ENCODE peak calls at places on chromosome 14, in eight cellular contexts. A is Karpas-422, D is sigmoid colon, J is A549, P is neural progenitor cell, H is IMR-90, X is heart right ventricle, U is cardiac muscle cell. V is an unnamed sample. For H3K9me3, the result is how much of the 10 kb centered on the place peaks cover.

GRCh38 chr14:101194356-101195308 is 291.1 kb upstream of the RTL1 start:
- DNase-seq in D (peak), U (no peak), H (no peak), A (no peak), P (no peak), X (no peak), J (no peak), V (peak)

GRCh38 chr14:53156238-53156637 is 3.1 kb upstream of the DDHD1 start:
- DNase-seq in H (no peak), P (no peak), A (no peak), D (no peak), U (no peak), X (no peak), J (no peak), V (no peak)

GRCh38 chr14:30114051-30114450 is 186.4 kb upstream of the PRKD1 start:
- DNase-seq in D (no peak), X (no peak), H (peak), J (no peak), U (peak), P (no peak), A (no peak), V (no peak)

GRCh38 chr14:90645842-90646443 is 170.3 kb downstream of the TTC7B start:
- DNase-seq in X (no peak), D (no peak), A (no peak), H (peak), J (peak), U (peak), P (peak), V (peak)

GRCh38 chr14:58752782-58753181 is 115.0 kb downstream of the DACT1 start:
- DNase-seq in H (no peak), D (peak), J (peak), U (peak), X (peak), P (no peak), A (no peak), V (peak)

GRCh38 chr14:60490270-60490669 is 4.4 kb upstream of the C14orf39 start:
- DNase-seq in X (no peak), A (no peak), H (no peak), J (no peak), U (no peak), P (no peak), D (no peak), V (no peak)

GRCh38 chr14:77980475-77981321 is 180.8 kb downstream of the ADCK1 start:
- DNase-seq in H (no peak), P (peak), U (no peak), X (peak), A (no peak), J (no peak), D (no peak), V (peak)

GRCh38 chr14:91356218-91356763 is 61.3 kb downstream of the CCDC88C start:
- DNase-seq in D (no peak), P (no peak), J (no peak), H (no peak), X (no peak), U (no peak), A (peak), V (peak)

GRCh38 chr14:49114161-49114893 is 471.9 kb downstream of the RPS29 start:
- DNase-seq in X (no peak), P (no peak), U (no peak), J (no peak), D (no peak), H (no peak), A (peak), V (no peak)

GRCh38 chr14:69720912-69721311 is 46.0 kb upstream of the SRSF5 start:
- DNase-seq in A (no peak), U (no peak), P (no peak), X (no peak), H (no peak), D (no peak), J (no peak), V (no peak)

DNA sequence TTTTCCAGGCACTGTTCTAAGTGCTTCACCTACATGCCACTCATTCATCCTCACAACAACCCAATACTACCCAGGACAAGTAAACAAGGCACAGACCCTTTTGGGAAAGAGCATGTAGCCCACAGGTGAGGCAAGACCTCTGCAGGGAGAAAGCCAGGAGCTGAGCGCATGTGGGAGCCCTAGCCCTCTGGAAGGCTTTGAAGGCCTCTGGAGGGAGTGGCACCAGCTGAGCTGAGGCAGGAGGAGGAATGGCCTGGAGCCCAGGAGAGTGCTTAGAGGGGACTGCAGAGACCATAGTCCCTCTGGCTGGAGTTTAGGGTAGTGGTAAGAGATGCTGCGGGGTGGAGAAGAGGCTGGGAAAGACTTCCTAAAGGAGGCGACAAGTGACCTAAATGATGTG is 516.5 kb downstream of the FUT8 start:
- DNase-seq in J (no peak), X (no peak), A (no peak), P (no peak), D (no peak), U (no peak), H (no peak), V (no peak)
- H3K4me3 ChIP-seq in J (no peak), X (no peak), A (no peak), P (no peak), D (no peak), U (no peak), H (no peak), V (no peak)

GRCh38 chr14:94989417-94989816 is 167.9 kb downstream of the DICER1 start:
- DNase-seq in J (no peak), H (no peak), U (no peak), X (no peak), A (no peak), P (no peak), D (no peak), V (no peak)
- H3K27ac ChIP-seq in J (no peak), H (no peak), U (no peak), X (no peak), A (no peak), P (no peak), D (no peak), V (no peak)

DNA sequence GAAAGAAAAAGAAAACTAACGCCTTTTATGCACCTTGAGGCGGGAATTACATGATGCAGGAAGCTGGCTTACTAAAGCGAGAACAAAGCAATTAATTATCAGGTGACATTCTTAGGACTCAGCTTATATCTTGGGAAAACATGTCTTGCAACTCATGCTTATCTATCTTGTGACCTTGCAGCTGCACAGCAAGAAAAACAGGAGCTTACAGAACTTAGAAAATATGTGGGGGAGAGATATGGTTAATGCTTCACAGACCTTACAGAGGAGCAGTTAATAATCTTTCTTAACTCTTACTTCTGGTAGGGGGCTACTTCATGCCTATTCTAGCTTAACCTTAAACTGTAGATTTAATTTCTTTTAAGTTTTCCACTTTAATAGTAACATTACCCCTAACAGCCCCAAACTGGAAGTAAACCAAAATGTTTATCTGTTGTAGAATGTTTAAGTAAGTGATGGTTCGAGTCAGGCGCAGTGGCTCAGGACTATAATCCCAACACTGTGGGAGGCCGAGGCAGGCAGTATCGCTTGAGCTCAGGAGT is 13.2 kb upstream of the OR11G2 start:
- DNase-seq in D (no peak), H (no peak), P (no peak), J (no peak), X (no peak), A (no peak), U (no peak), V (no peak)
- H3K9me3 ChIP-seq in D (under half), H (under half), P (under half), J (under half), X (under half), A (under half), U (under half), V (under half)

GRCh38 chr14:76193696-76194095 is 42.0 kb downstream of the GPATCH2L start:
- DNase-seq in J (no peak), P (no peak), U (no peak), D (no peak), X (no peak), H (peak), A (no peak), V (no peak)
- H3K4me3 ChIP-seq in J (no peak), P (no peak), U (no peak), D (no peak), X (no peak), H (no peak), A (no peak), V (no peak)

DNA sequence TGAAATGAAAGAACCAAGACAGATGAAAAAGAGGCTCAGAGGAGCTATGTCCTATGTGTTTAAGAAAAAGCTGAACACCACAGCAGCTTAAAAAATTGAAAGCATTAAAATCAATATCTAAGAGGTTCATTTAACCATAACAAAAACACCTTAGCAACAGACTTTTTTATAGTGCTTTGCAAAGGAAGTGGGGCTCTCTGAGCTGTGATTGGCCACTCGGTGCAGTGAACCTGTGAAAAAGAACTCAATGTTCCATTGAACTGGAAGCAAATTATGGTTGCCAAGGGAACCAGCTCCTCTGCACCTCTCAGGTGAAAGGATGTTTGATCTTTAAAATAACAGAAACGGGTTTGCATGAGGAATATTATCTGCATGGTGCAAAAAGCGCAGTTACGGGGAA is 149.3 kb downstream of the SNAPC1 start:
- DNase-seq in D (no peak), J (no peak), U (no peak), P (no peak), X (no peak), H (no peak), A (peak), V (no peak)
- H3K27ac ChIP-seq in D (no peak), J (no peak), U (no peak), P (no peak), X (no peak), H (no peak), A (peak), V (no peak)

GRCh38 chr14:105900398-105901160 is 374.2 kb downstream of the TMEM121 start:
- DNase-seq in U (no peak), A (no peak), H (no peak), J (no peak), P (no peak), X (no peak), D (no peak), V (peak)

GRCh38 chr14:105898482-105899010 is 372.2 kb downstream of the TMEM121 start:
- DNase-seq in A (no peak), D (no peak), H (no peak), X (no peak), U (no peak), P (no peak), J (no peak), V (peak)

GRCh38 chr14:105901226-105901625 is 374.8 kb downstream of the TMEM121 start:
- DNase-seq in X (no peak), P (no peak), D (no peak), U (no peak), A (no peak), J (no peak), H (no peak), V (no peak)

GRCh38 chr14:105899071-105899641 is 372.8 kb downstream of the TMEM121 start:
- DNase-seq in J (no peak), A (no peak), D (no peak), H (no peak), X (no peak), P (no peak), U (no peak), V (peak)

GRCh38 chr14:105899657-105900397 is 373.4 kb downstream of the TMEM121 start:
- DNase-seq in X (no peak), J (no peak), A (no peak), H (no peak), D (no peak), U (no peak), P (no peak), V (peak)
- H3K9me3 ChIP-seq in X (under half), J (under half), A (under half), H (half or more), D (under half), U (under half), P (under half), V (under half)

GRCh38 chr14:103246089-103246488 is 87.9 kb upstream of the EIF5 start:
- DNase-seq in H (no peak), A (no peak), U (no peak), J (no peak), D (no peak), X (no peak), P (no peak), V (no peak)

GRCh38 chr14:103247169-103247606 is 86.8 kb upstream of the EIF5 start:
- DNase-seq in U (peak), A (no peak), D (no peak), J (no peak), H (no peak), P (no peak), X (no peak), V (no peak)

GRCh38 chr14:103255555-103255954 is 78.5 kb upstream of the EIF5 start:
- DNase-seq in A (no peak), D (no peak), U (no peak), P (no peak), J (no peak), H (no peak), X (no peak), V (no peak)

GRCh38 chr14:103250181-103250580 is 83.9 kb upstream of the EIF5 start:
- DNase-seq in D (no peak), J (no peak), U (no peak), A (no peak), P (no peak), H (no peak), X (no peak), V (no peak)

DNA sequence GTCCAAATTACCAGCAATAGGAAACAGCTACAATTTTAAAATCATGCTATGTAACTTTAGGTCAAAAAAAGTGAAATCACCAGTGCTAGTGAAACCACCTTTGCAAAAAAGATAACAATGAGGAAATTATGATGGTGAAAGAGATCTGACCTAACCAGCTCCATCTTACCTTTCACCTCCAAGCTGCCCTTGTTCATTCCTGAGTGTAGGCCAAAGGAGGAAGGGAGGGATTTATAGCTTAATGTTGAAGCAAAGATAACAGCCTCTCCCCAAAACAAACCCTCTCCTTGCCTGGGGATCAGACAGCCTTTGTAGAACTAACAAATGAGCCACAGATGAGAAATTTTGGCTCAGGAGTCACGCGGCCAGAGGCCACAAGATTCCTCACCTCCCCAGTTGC is 83.1 kb upstream of the EIF5 start:
- DNase-seq in A (no peak), X (no peak), P (no peak), H (no peak), D (no peak), J (peak), U (no peak), V (no peak)
- H3K4me3 ChIP-seq in A (no peak), X (no peak), P (no peak), H (no peak), D (no peak), J (no peak), U (no peak), V (no peak)

V was measured in kidney.